ENCODE peak calls at places on chromosomes 5 and 9, in eight cellular contexts. T is activated T-helper 9 cell treated with anti-CD3 and anti-CD28 coated beads, Interleukin-2, amount 50 U/mL, for 16 hours; X is CD8-positive, alpha-beta T cell; P is HTR-8/SVneo; C is cerebellar nuclear complex; R is activated CD8-positive, alpha-beta memory T cell treated with anti-CD3 and anti-CD28 coated beads, Interleukin-2, amount 50 U/mL, for 48 hours; K is SW480; E is stimulated activated CD4-positive, alpha-beta T cell treated with anti-CD3 and anti-CD28 coated beads, Interleukin-2, amount 100 ng/mL, for 48 hours. O is an unnamed sample.

GRCh38 chr9:116000748-116001329 is 152.8 kb upstream of the PAPPA start:
- DNase-seq in T (no peak), X (no peak), P (no peak), C (no peak), R (no peak), K (no peak), E (no peak), O (no peak)

GRCh38 chr9:124502711-124503702 is 4.2 kb downstream of the NR5A1 start:
- DNase-seq in T (no peak), X (no peak), P (no peak), C (no peak), R (no peak), K (no peak), E (no peak), O (no peak)

GRCh38 chr5:1028481-1029269 is 20.1 kb downstream of the NKD2 start:
- DNase-seq in T (no peak), X (no peak), P (no peak), C (no peak), R (no peak), K (no peak), E (no peak), O (no peak)

GRCh38 chr9:2567922-2568321 is 53.7 kb upstream of the VLDLR start:
- DNase-seq in T (no peak), X (no peak), P (no peak), C (no peak), R (no peak), K (no peak), E (no peak), O (no peak)

GRCh38 chr9:89877051-89878002 is 272.5 kb downstream of the GADD45G start:
- DNase-seq in T (no peak), X (no peak), P (no peak), C (peak), R (peak), K (no peak), E (no peak), O (no peak)

GRCh38 chr5:61332369-61332745 is 299 bp downstream of the ZSWIM6 start:
- DNase-seq in T (peak), X (no peak), P (no peak), C (no peak), R (no peak), K (no peak), E (peak), O (peak)

GRCh38 chr5:137753227-137753985 is 757 bp downstream of the HNRNPA0 start:
- DNase-seq in T (peak), X (no peak), P (no peak), C (no peak), R (peak), K (no peak), E (peak), O (no peak)

GRCh38 chr5:97644896-97645295 is 461.8 kb upstream of the RIOK2 start:
- DNase-seq in T (no peak), X (no peak), P (no peak), C (no peak), R (no peak), K (no peak), E (no peak), O (no peak)

GRCh38 chr5:122022966-122023365 is 55.1 kb downstream of the LOX start:
- DNase-seq in T (no peak), X (no peak), P (no peak), C (no peak), R (no peak), K (no peak), E (no peak), O (no peak)

GRCh38 chr5:151691706-151692105 is 5.0 kb upstream of the SPARC start:
- DNase-seq in T (no peak), X (no peak), P (no peak), C (no peak), R (no peak), K (no peak), E (no peak), O (no peak)

GRCh38 chr5:10932426-10932825 is 171.4 kb upstream of the DAP start:
- DNase-seq in T (no peak), X (no peak), P (no peak), C (no peak), R (no peak), K (no peak), E (no peak), O (no peak)

GRCh38 chr5:75471193-75471592 is 40.2 kb downstream of the CERT1 start:
- DNase-seq in T (no peak), X (no peak), P (no peak), C (no peak), R (no peak), K (no peak), E (no peak), O (no peak)